ENCODE peak calls at places on chromosomes 4 and X, in eight cellular contexts. J is endodermal cell, E is K562, L is transverse colon, S is fibroblast of lung, G is tibial nerve, T is HFF-Myc, C is hepatocyte. W is an unnamed sample.

GRCh38 chr4:8274772-8275241 is 5.3 kb downstream of the HTRA3 start:
- DNase-seq in S (peak), L (peak), E (peak), G (peak), T (peak), C (peak), J (peak), W (peak)

GRCh38 chrX:134542485-134542884 is 82.5 kb downstream of the HPRT1 start:
- DNase-seq in C (peak), L (no peak), J (peak), E (peak), G (no peak), T (no peak), S (peak), W (no peak)

GRCh38 chr4:26181616-26182015 is 139.2 kb upstream of the RBPJ start:
- DNase-seq in E (no peak), S (peak), G (no peak), T (no peak), C (no peak), L (no peak), J (no peak), W (no peak)

GRCh38 chrX:63922221-63922620 is 137.2 kb upstream of the ARHGEF9 start:
- DNase-seq in S (peak), L (no peak), T (no peak), C (no peak), J (no peak), G (no peak), E (no peak), W (no peak)

GRCh38 chr4:76539979-76540378 is 105.0 kb downstream of the SHROOM3 start:
- DNase-seq in T (no peak), E (no peak), S (peak), G (no peak), J (no peak), C (peak), L (no peak), W (no peak)

GRCh38 chr4:11535333-11535732 is 106.6 kb upstream of the HS3ST1 start:
- DNase-seq in L (no peak), T (no peak), S (no peak), J (peak), E (no peak), G (no peak), C (no peak), W (no peak)

GRCh38 chr4:76624271-76624681 is 189.2 kb downstream of the SHROOM3 start:
- DNase-seq in S (peak), T (peak), E (no peak), J (peak), L (no peak), G (peak), C (peak), W (peak)

GRCh38 chrX:16825306-16826035 is 39.2 kb downstream of the TXLNG start:
- DNase-seq in T (no peak), E (no peak), J (no peak), S (peak), L (no peak), C (no peak), G (no peak), W (no peak)

GRCh38 chr4:185774076-185774731 is 37.8 kb downstream of the SORBS2 start:
- DNase-seq in J (no peak), E (no peak), L (no peak), S (no peak), C (peak), T (no peak), G (no peak), W (no peak)

GRCh38 chrX:24023972-24024664 is 2.9 kb downstream of the KLHL15 start:
- DNase-seq in E (peak), C (peak), G (no peak), S (no peak), L (no peak), J (no peak), T (no peak), W (no peak)

GRCh38 chrX:40531056-40531826 is 49.5 kb upstream of the ATP6AP2 start:
- DNase-seq in T (no peak), L (no peak), E (no peak), S (no peak), G (no peak), C (no peak), J (no peak), W (no peak)

GRCh38 chrX:111568356-111568755 is 56.9 kb downstream of the SERTM2 start:
- DNase-seq in J (peak), L (no peak), E (peak), C (peak), G (no peak), S (peak), T (no peak), W (no peak)
- TF ChIP-seq CTCF in J (peak), L (no peak), E (peak), C (peak), G (no peak), S (no peak), T (peak), W (no peak)

GRCh38 chr4:17812125-17812524 is 1.3 kb downstream of the NCAPG start:
- DNase-seq in J (no peak), T (no peak), E (no peak), L (no peak), S (no peak), C (no peak), G (no peak), W (no peak)

GRCh38 chr4:17816142-17816541 is 5.4 kb downstream of the NCAPG start:
- DNase-seq in T (no peak), C (no peak), J (no peak), S (no peak), L (no peak), G (no peak), E (no peak), W (no peak)

GRCh38 chr4:17817027-17817426 is 6.2 kb downstream of the NCAPG start:
- DNase-seq in G (no peak), C (peak), E (peak), L (no peak), S (peak), T (peak), J (no peak), W (no peak)

GRCh38 chr4:17812801-17813200 is 2.0 kb downstream of the NCAPG start:
- DNase-seq in J (no peak), G (no peak), L (no peak), T (no peak), S (no peak), E (no peak), C (no peak), W (no peak)

GRCh38 chr4:17814140-17814539 is 3.4 kb downstream of the NCAPG start:
- DNase-seq in G (no peak), S (peak), J (no peak), L (no peak), C (no peak), T (no peak), E (peak), W (no peak)
- H3K4me3 ChIP-seq in G (no peak), S (peak), J (no peak), L (no peak), C (no peak), T (no peak), E (no peak), W (no peak)

DNA sequence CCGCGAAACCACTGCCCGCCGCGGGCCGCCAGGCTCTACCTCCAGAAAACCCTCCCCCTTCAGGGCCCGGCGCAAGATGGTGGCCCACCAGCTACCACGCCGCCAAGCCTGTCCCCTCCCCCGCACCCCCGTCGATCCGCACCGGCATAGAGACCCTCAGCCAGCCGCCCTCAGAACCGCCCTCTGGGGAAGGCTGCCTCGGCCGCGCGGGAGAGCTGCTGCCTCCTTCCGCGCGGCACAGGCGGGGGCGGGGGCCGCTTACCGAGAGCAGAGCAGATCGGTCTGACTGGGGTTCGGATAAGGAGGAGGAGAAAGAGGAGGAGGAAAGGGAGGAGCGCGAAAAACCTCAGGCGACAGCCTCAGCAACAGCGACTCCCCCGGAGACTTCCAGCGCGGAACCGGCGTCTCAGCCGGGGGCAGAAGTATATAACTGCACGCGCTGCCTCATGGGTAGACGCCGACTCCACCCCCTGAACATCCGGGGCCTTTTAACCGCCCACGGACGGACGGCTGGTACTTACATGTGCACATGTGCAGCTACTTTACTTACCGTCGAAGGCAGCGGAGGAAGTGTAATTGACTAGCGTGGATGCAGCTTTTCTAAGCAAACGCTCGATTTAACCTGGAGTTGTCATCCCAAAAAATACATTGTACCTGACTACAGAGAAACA is at the start of gene ZNF280C:
- DNase-seq in G (peak), T (peak), J (peak), L (peak), S (peak), C (peak), E (peak), W (peak)
- TF ChIP-seq CTCF in G (no peak), T (no peak), J (peak), L (no peak), S (peak), C (peak), E (peak), W (no peak)

GRCh38 chr4:4405358-4405962 is 18.6 kb downstream of the NSG1 start:
- DNase-seq in S (no peak), C (no peak), T (no peak), E (no peak), G (no peak), J (no peak), L (no peak), W (no peak)
- H3K4me3 ChIP-seq in S (no peak), C (no peak), T (no peak), E (no peak), G (no peak), J (no peak), L (no peak), W (no peak)

GRCh38 chr4:39464886-39465501 is 6.1 kb downstream of the LIAS start:
- DNase-seq in L (no peak), T (peak), J (no peak), G (no peak), C (peak), E (peak), S (peak), W (no peak)
- TF ChIP-seq CTCF in L (no peak), T (no peak), J (no peak), G (no peak), C (no peak), E (peak), S (peak), W (no peak)

GRCh38 chr4:88285235-88285505 is 809 bp upstream of the PPM1K start:
- DNase-seq in G (no peak), S (no peak), L (no peak), E (no peak), J (no peak), T (no peak), C (no peak), W (no peak)
- H3K4me3 ChIP-seq in G (peak), S (peak), L (peak), E (peak), J (peak), T (peak), C (peak), W (peak)

W was measured in tibial artery.